ENCODE peak calls at places on chromosomes 4 and X, in six cellular contexts. One of them, this sample, is unnamed.

GRCh38 chr4:160347197-160347596 is 1244.3 kb downstream of the RAPGEF2 start:
- DNase-seq in IMR-90: no peak
- DNase-seq in mesendoderm: no peak
- DNase-seq in H9: no peak
- DNase-seq in mesenchymal stem cell: no peak
- DNase-seq in H1: no peak
- DNase-seq in this sample: no peak

GRCh38 chrX:122363112-122363511 is 821.0 kb upstream of the GRIA3 start:
- DNase-seq in IMR-90: no peak
- DNase-seq in mesendoderm: peak
- DNase-seq in H9: peak
- DNase-seq in mesenchymal stem cell: no peak
- DNase-seq in H1: no peak
- DNase-seq in this sample: no peak

GRCh38 chr4:79209822-79210635 is 115.8 kb downstream of the NAA11 start:
- DNase-seq in IMR-90: no peak
- DNase-seq in mesendoderm: peak
- DNase-seq in H9: peak
- DNase-seq in mesenchymal stem cell: no peak
- DNase-seq in H1: no peak
- DNase-seq in this sample: no peak

GRCh38 chr4:70815370-70815769 is 24.3 kb downstream of the GRSF1 start:
- DNase-seq in IMR-90: no peak
- DNase-seq in mesendoderm: no peak
- DNase-seq in H9: no peak
- DNase-seq in mesenchymal stem cell: no peak
- DNase-seq in H1: no peak
- DNase-seq in this sample: no peak

GRCh38 chrX:13876652-13877051 is 59.8 kb upstream of the GPM6B start:
- DNase-seq in IMR-90: peak
- DNase-seq in mesendoderm: no peak
- DNase-seq in H9: no peak
- DNase-seq in mesenchymal stem cell: peak
- DNase-seq in H1: no peak
- DNase-seq in this sample: no peak

GRCh38 chr4:87011340-87012034 is 76.7 kb downstream of the AFF1 start:
- DNase-seq in IMR-90: peak
- DNase-seq in mesendoderm: peak
- DNase-seq in H9: no peak
- DNase-seq in mesenchymal stem cell: peak
- DNase-seq in H1: no peak
- DNase-seq in this sample: no peak

GRCh38 chrX:149152941-149153340 is 352.2 kb downstream of the IDS start:
- DNase-seq in IMR-90: no peak
- DNase-seq in mesendoderm: no peak
- DNase-seq in H9: no peak
- DNase-seq in mesenchymal stem cell: no peak
- DNase-seq in H1: no peak
- DNase-seq in this sample: no peak

GRCh38 chr4:16226816-16227461 is 668 bp upstream of the TAPT1 start:
- DNase-seq in IMR-90: no peak
- DNase-seq in mesendoderm: peak
- DNase-seq in H9: peak
- DNase-seq in mesenchymal stem cell: peak
- DNase-seq in H1: peak
- DNase-seq in this sample: peak

GRCh38 chrX:133246921-133247320 is 28.8 kb upstream of the TFDP3 start:
- DNase-seq in IMR-90: no peak
- DNase-seq in mesendoderm: no peak
- DNase-seq in H9: no peak
- DNase-seq in mesenchymal stem cell: no peak
- DNase-seq in H1: no peak
- DNase-seq in this sample: no peak

GRCh38 chr4:164768516-164768915 is 14.6 kb downstream of the SMIM31 start:
- DNase-seq in IMR-90: peak
- DNase-seq in mesendoderm: peak
- DNase-seq in H9: no peak
- DNase-seq in mesenchymal stem cell: peak
- DNase-seq in H1: no peak
- DNase-seq in this sample: no peak

GRCh38 chrX:143669395-143669794 is 33.5 kb upstream of the SLITRK4 start:
- DNase-seq in IMR-90: no peak
- DNase-seq in mesendoderm: peak
- DNase-seq in H9: no peak
- DNase-seq in mesenchymal stem cell: peak
- DNase-seq in H1: no peak
- DNase-seq in this sample: no peak

GRCh38 chr4:143335979-143336827 is 473 bp upstream of the GAB1 start:
- DNase-seq in IMR-90: peak
- DNase-seq in mesendoderm: peak
- DNase-seq in H9: peak
- DNase-seq in mesenchymal stem cell: peak
- DNase-seq in H1: peak
- DNase-seq in this sample: peak

GRCh38 chrX:14564058-14564457 is 34.7 kb downstream of the GLRA2 start:
- DNase-seq in IMR-90: no peak
- DNase-seq in mesendoderm: no peak
- DNase-seq in H9: no peak
- DNase-seq in mesenchymal stem cell: no peak
- DNase-seq in H1: no peak
- DNase-seq in this sample: no peak

GRCh38 chr4:128410037-128410436 is 122.4 kb upstream of the PGRMC2 start:
- DNase-seq in IMR-90: no peak
- DNase-seq in mesendoderm: no peak
- DNase-seq in H9: no peak
- DNase-seq in mesenchymal stem cell: no peak
- DNase-seq in H1: no peak
- DNase-seq in this sample: no peak

GRCh38 chr4:112857461-112857860 is 192.0 kb upstream of the ANK2 start:
- DNase-seq in IMR-90: peak
- DNase-seq in mesendoderm: peak
- DNase-seq in H9: no peak
- DNase-seq in mesenchymal stem cell: peak
- DNase-seq in H1: no peak
- DNase-seq in this sample: no peak

GRCh38 chr4:86019362-86019761 is 340.5 kb downstream of the MAPK10 start:
- DNase-seq in IMR-90: no peak
- DNase-seq in mesendoderm: no peak
- DNase-seq in H9: no peak
- DNase-seq in mesenchymal stem cell: no peak
- DNase-seq in H1: no peak
- DNase-seq in this sample: no peak

GRCh38 chrX:122475306-122475705 is 708.8 kb upstream of the GRIA3 start:
- DNase-seq in IMR-90: no peak
- DNase-seq in mesendoderm: no peak
- DNase-seq in H9: no peak
- DNase-seq in mesenchymal stem cell: no peak
- DNase-seq in H1: no peak
- DNase-seq in this sample: no peak

GRCh38 chrX:124395145-124395858 is 48.9 kb downstream of the SH2D1A start:
- DNase-seq in IMR-90: no peak
- DNase-seq in mesendoderm: no peak
- DNase-seq in H9: no peak
- DNase-seq in mesenchymal stem cell: no peak
- DNase-seq in H1: no peak
- DNase-seq in this sample: no peak

GRCh38 chrX:48597353-48598264 is at the start of gene WDR13:
- DNase-seq in IMR-90: peak
- DNase-seq in mesendoderm: peak
- DNase-seq in H9: peak
- DNase-seq in mesenchymal stem cell: peak
- DNase-seq in H1: peak
- DNase-seq in this sample: peak

GRCh38 chr4:136395212-136395722 is 1137.0 kb downstream of the PCDH18 start:
- DNase-seq in IMR-90: no peak
- DNase-seq in mesendoderm: no peak
- DNase-seq in H9: peak
- DNase-seq in mesenchymal stem cell: no peak
- DNase-seq in H1: no peak
- DNase-seq in this sample: no peak

GRCh38 chr4:78343682-78344081 is 207.9 kb upstream of the ANXA3 start:
- DNase-seq in IMR-90: no peak
- DNase-seq in mesendoderm: no peak
- DNase-seq in H9: no peak
- DNase-seq in mesenchymal stem cell: no peak
- DNase-seq in H1: no peak
- DNase-seq in this sample: no peak

GRCh38 chrX:151754042-151754419 is 19.5 kb downstream of the CNGA2 start:
- DNase-seq in IMR-90: peak
- DNase-seq in mesendoderm: peak
- DNase-seq in H9: peak
- DNase-seq in mesenchymal stem cell: no peak
- DNase-seq in H1: peak
- DNase-seq in this sample: no peak

GRCh38 chrX:45715787-45716186 is 515.1 kb upstream of the DIPK2B start:
- DNase-seq in IMR-90: peak
- DNase-seq in mesendoderm: peak
- DNase-seq in H9: no peak
- DNase-seq in mesenchymal stem cell: no peak
- DNase-seq in H1: no peak
- DNase-seq in this sample: no peak

GRCh38 chrX:13376857-13377441 is 57.1 kb upstream of the ATXN3L start:
- DNase-seq in IMR-90: peak
- DNase-seq in mesendoderm: no peak
- DNase-seq in H9: no peak
- DNase-seq in mesenchymal stem cell: peak
- DNase-seq in H1: no peak
- DNase-seq in this sample: no peak

GRCh38 chr4:94691552-94691951 is 66.2 kb upstream of the BMPR1B start:
- DNase-seq in IMR-90: no peak
- DNase-seq in mesendoderm: no peak
- DNase-seq in H9: no peak
- DNase-seq in mesenchymal stem cell: no peak
- DNase-seq in H1: no peak
- DNase-seq in this sample: no peak

GRCh38 chrX:80879916-80880315 is 70.2 kb upstream of the BRWD3 start:
- DNase-seq in IMR-90: peak
- DNase-seq in mesendoderm: peak
- DNase-seq in H9: no peak
- DNase-seq in mesenchymal stem cell: no peak
- DNase-seq in H1: no peak
- DNase-seq in this sample: no peak

GRCh38 chr4:77488882-77489281 is 116.7 kb upstream of the CXCL13 start:
- DNase-seq in IMR-90: no peak
- DNase-seq in mesendoderm: no peak
- DNase-seq in H9: no peak
- DNase-seq in mesenchymal stem cell: no peak
- DNase-seq in H1: no peak
- DNase-seq in this sample: no peak

GRCh38 chr4:107453231-107453630 is 266.8 kb downstream of the PAPSS1 start:
- DNase-seq in IMR-90: no peak
- DNase-seq in mesendoderm: no peak
- DNase-seq in H9: no peak
- DNase-seq in mesenchymal stem cell: no peak
- DNase-seq in H1: no peak
- DNase-seq in this sample: no peak

GRCh38 chr4:155040031-155040430 is 168.4 kb upstream of the NPY2R start:
- DNase-seq in IMR-90: no peak
- DNase-seq in mesendoderm: no peak
- DNase-seq in H9: no peak
- DNase-seq in mesenchymal stem cell: no peak
- DNase-seq in H1: no peak
- DNase-seq in this sample: no peak

DNA sequence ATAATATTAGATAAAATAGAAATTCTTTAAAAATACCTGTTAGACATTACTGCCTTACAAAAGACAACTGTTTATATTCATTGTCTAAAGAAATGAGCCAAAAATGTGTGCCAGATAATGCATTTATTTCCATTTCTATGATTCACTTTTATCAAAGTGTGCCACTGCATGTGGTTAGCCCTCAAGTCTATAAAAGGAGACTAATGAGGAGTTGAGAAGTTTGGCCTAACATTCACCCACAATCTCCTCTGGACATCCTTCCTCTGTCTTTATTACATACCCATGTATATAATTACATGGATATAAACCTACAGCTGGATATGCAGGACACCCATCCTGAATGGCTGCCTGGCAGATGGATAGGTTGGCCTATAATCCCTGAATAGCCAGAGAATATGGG is 42.6 kb upstream of the PDE5A start:
- DNase-seq in IMR-90: no peak
- DNase-seq in mesendoderm: no peak
- DNase-seq in H9: no peak
- DNase-seq in mesenchymal stem cell: no peak
- DNase-seq in H1: no peak
- DNase-seq in this sample: no peak
- H2AK5ac ChIP-seq in IMR-90: no peak
- H2AK5ac ChIP-seq in mesendoderm: no peak
- H2AK5ac ChIP-seq in H9: no peak
- H2AK5ac ChIP-seq in mesenchymal stem cell: no peak
- H2AK5ac ChIP-seq in H1: no peak
- H2AK5ac ChIP-seq in this sample: no peak

DNA sequence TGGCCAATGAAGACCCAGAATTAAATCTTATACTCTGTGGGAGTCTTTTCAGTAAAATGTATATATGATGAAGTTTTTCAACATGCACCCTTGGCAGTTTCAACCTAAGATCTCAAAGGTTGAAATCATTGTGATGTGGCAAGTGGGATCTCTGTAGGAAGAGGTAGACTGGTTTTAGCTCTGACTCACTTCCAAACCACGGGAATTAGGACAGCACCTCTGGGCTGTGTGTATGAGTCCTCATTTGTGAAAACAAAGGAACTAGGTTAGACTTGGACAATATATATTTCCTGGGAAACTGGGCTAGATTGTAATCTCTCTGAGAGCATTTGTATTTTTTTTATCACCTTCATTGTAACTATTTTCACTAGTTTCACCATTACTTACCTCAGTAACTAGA is 333.0 kb downstream of the ADGRL3 start:
- DNase-seq in IMR-90: peak
- DNase-seq in mesendoderm: no peak
- DNase-seq in H9: no peak
- DNase-seq in mesenchymal stem cell: no peak
- DNase-seq in H1: no peak
- DNase-seq in this sample: no peak
- H2BK15ac ChIP-seq in IMR-90: no peak
- H2BK15ac ChIP-seq in mesendoderm: no peak
- H2BK15ac ChIP-seq in H9: no peak
- H2BK15ac ChIP-seq in mesenchymal stem cell: no peak
- H2BK15ac ChIP-seq in H1: no peak
- H2BK15ac ChIP-seq in this sample: no peak

DNA sequence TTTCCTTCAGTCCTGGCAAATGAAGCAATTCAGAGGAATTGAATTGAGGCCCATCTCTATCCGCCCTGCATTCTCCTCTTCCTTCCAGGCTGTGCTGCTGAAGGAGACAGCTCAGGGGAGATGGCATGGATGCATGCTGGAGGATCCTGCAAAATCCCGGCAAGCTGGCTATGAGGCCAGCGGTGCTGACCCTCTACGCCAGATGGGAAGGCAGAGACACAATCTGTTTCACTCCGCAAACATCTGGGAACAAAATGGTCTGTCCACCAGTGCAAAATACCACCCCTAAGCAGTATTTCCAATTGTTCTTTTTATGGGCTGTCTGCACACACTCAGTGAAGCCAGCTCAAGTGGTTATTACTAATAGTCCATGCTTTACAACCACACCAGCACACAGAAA is 27.1 kb upstream of the CDKN2AIP start:
- DNase-seq in IMR-90: no peak
- DNase-seq in mesendoderm: no peak
- DNase-seq in H9: no peak
- DNase-seq in mesenchymal stem cell: no peak
- DNase-seq in H1: no peak
- DNase-seq in this sample: no peak
- H3K23ac ChIP-seq in IMR-90: no peak
- H3K23ac ChIP-seq in mesendoderm: no peak
- H3K23ac ChIP-seq in H9: no peak
- H3K23ac ChIP-seq in mesenchymal stem cell: no peak
- H3K23ac ChIP-seq in H1: no peak
- H3K23ac ChIP-seq in this sample: no peak

GRCh38 chr4:6760865-6761264 is 21.7 kb upstream of the KIAA0232 start:
- DNase-seq in IMR-90: no peak
- DNase-seq in mesendoderm: no peak
- DNase-seq in H9: no peak
- DNase-seq in mesenchymal stem cell: no peak
- DNase-seq in H1: no peak
- DNase-seq in this sample: no peak
- H2AK5ac ChIP-seq in IMR-90: no peak
- H2AK5ac ChIP-seq in mesendoderm: no peak
- H2AK5ac ChIP-seq in H9: no peak
- H2AK5ac ChIP-seq in mesenchymal stem cell: peak
- H2AK5ac ChIP-seq in H1: no peak
- H2AK5ac ChIP-seq in this sample: peak

This sample was measured in neuronal stem cell.